ENCODE peak calls at places on chromosome 11, in six cellular contexts. I is HCT116; J is fibroblast of lung; O is CD8-positive, alpha-beta T cell; W is tibial artery; K is cardiac muscle cell. V is an unnamed sample. For H3K4me1, the result is how much of the 10 kb centered on the place peaks cover.

GRCh38 chr11:12979928-12980689 is 29.0 kb upstream of the RASSF10 start:
- DNase-seq in I (no peak), J (no peak), O (no peak), W (no peak), K (no peak), V (peak)

GRCh38 chr11:112157274-112157766 is 6.6 kb downstream of the IL18 start:
- DNase-seq in I (peak), J (peak), O (no peak), W (no peak), K (no peak), V (peak)

GRCh38 chr11:120835601-120836228 is 188.2 kb upstream of the TBCEL start:
- DNase-seq in I (no peak), J (peak), O (no peak), W (no peak), K (no peak), V (no peak)

GRCh38 chr11:10778217-10778970 is 27.3 kb downstream of the CTR9 start:
- DNase-seq in I (no peak), J (peak), O (no peak), W (peak), K (no peak), V (no peak)

GRCh38 chr11:8006349-8006977 is 19.3 kb downstream of the EIF3F start:
- DNase-seq in I (peak), J (peak), O (no peak), W (no peak), K (peak), V (peak)

GRCh38 chr11:86182976-86183584 is 61.5 kb upstream of the EED start:
- DNase-seq in I (no peak), J (peak), O (no peak), W (no peak), K (no peak), V (no peak)

GRCh38 chr11:66849501-66850234 is 6.4 kb downstream of the RCE1 start:
- DNase-seq in I (no peak), J (no peak), O (no peak), W (no peak), K (no peak), V (no peak)

GRCh38 chr11:1929621-1930447 is 10.3 kb downstream of the TNNT3 start:
- DNase-seq in I (no peak), J (no peak), O (no peak), W (no peak), K (no peak), V (no peak)

GRCh38 chr11:130400793-130401483 is 27.5 kb downstream of the ADAMTS8 start:
- DNase-seq in I (no peak), J (peak), O (no peak), W (peak), K (no peak), V (peak)

GRCh38 chr11:26620282-26621045 is 48.4 kb upstream of the MUC15 start:
- DNase-seq in I (no peak), J (no peak), O (no peak), W (no peak), K (no peak), V (no peak)

GRCh38 chr11:66113132-66113856 is 43.2 kb downstream of the PACS1 start:
- DNase-seq in I (peak), J (peak), O (no peak), W (no peak), K (no peak), V (no peak)

GRCh38 chr11:57255618-57256017 is 18.6 kb upstream of the APLNR start:
- DNase-seq in I (no peak), J (no peak), O (no peak), W (no peak), K (no peak), V (no peak)

GRCh38 chr11:29171350-29171950 is 845.4 kb downstream of the KCNA4 start:
- DNase-seq in I (no peak), J (peak), O (no peak), W (no peak), K (no peak), V (no peak)

GRCh38 chr11:46564459-46564858 is 29.4 kb downstream of the AMBRA1 start:
- DNase-seq in I (no peak), J (peak), O (no peak), W (no peak), K (no peak), V (no peak)

GRCh38 chr11:131943296-131943695 is 572.9 kb downstream of the NTM start:
- DNase-seq in I (no peak), J (no peak), O (no peak), W (no peak), K (no peak), V (no peak)

GRCh38 chr11:19602906-19603305 is 109.7 kb upstream of the NAV2 start:
- DNase-seq in I (no peak), J (no peak), O (no peak), W (no peak), K (no peak), V (no peak)

GRCh38 chr11:77198440-77198849 is 70.4 kb downstream of the MYO7A start:
- DNase-seq in I (peak), J (no peak), O (no peak), W (peak), K (peak), V (peak)

GRCh38 chr11:19890308-19890707 is 177.7 kb downstream of the NAV2 start:
- DNase-seq in I (no peak), J (peak), O (no peak), W (no peak), K (no peak), V (peak)

GRCh38 chr11:122100222-122101080 is 15.6 kb downstream of the BLID start:
- DNase-seq in I (no peak), J (peak), O (no peak), W (peak), K (peak), V (peak)

GRCh38 chr11:121723261-121723741 is 270.5 kb upstream of the SORL1-AS1 start:
- DNase-seq in I (no peak), J (peak), O (no peak), W (no peak), K (peak), V (no peak)

GRCh38 chr11:122509091-122509490 is 146.4 kb upstream of the UBASH3B start:
- DNase-seq in I (no peak), J (no peak), O (no peak), W (no peak), K (no peak), V (no peak)

GRCh38 chr11:28401446-28401845 is 293.3 kb downstream of the METTL15 start:
- DNase-seq in I (no peak), J (no peak), O (no peak), W (no peak), K (no peak), V (peak)

GRCh38 chr11:134049303-134049702 is 19.6 kb upstream of the JAM3 start:
- DNase-seq in I (no peak), J (no peak), O (no peak), W (peak), K (no peak), V (no peak)

GRCh38 chr11:118939412-118939915 is 13.7 kb upstream of the BCL9L start:
- DNase-seq in I (no peak), J (no peak), O (no peak), W (no peak), K (no peak), V (no peak)

GRCh38 chr11:115803341-115803740 is 299.1 kb upstream of the CADM1 start:
- DNase-seq in I (no peak), J (no peak), O (no peak), W (no peak), K (no peak), V (no peak)

GRCh38 chr11:45455536-45455935 is 169.4 kb upstream of the SYT13 start:
- DNase-seq in I (no peak), J (no peak), O (no peak), W (no peak), K (no peak), V (no peak)

GRCh38 chr11:45025716-45026492 is 75.2 kb upstream of the TP53I11 start:
- DNase-seq in I (no peak), J (peak), O (no peak), W (peak), K (no peak), V (peak)

GRCh38 chr11:123511037-123511870 is 81.2 kb downstream of the GRAMD1B start:
- DNase-seq in I (peak), J (peak), O (peak), W (peak), K (peak), V (peak)

GRCh38 chr11:106552694-106553203 is 465.5 kb downstream of the GUCY1A2 start:
- DNase-seq in I (no peak), J (no peak), O (no peak), W (no peak), K (no peak), V (no peak)

GRCh38 chr11:93645938-93646337 is 15.5 kb upstream of the CEP295 start:
- DNase-seq in I (no peak), J (no peak), O (no peak), W (no peak), K (no peak), V (no peak)

GRCh38 chr11:70307176-70307575 is 36.7 kb downstream of the PPFIA1 start:
- DNase-seq in I (no peak), J (peak), O (no peak), W (no peak), K (no peak), V (no peak)

GRCh38 chr11:114259124-114259526 is 37.1 kb upstream of the NNMT start:
- DNase-seq in I (no peak), J (no peak), O (no peak), W (peak), K (no peak), V (no peak)

GRCh38 chr11:117096140-117096972 is 1.9 kb downstream of the SIK3 start:
- DNase-seq in I (no peak), J (no peak), O (peak), W (no peak), K (peak), V (peak)

GRCh38 chr11:118674094-118674460 is 5.4 kb downstream of the TREH start:
- DNase-seq in I (no peak), J (no peak), O (no peak), W (no peak), K (no peak), V (no peak)

GRCh38 chr11:64322925-64323260 is 5.0 kb downstream of the PRDX5 start:
- DNase-seq in I (no peak), J (no peak), O (no peak), W (no peak), K (no peak), V (no peak)
- H3K27ac ChIP-seq in I (no peak), J (no peak), O (no peak), W (no peak), K (no peak), V (no peak)

GRCh38 chr11:110196884-110197420 is 99.5 kb downstream of the RDX start:
- DNase-seq in I (no peak), J (no peak), O (no peak), W (no peak), K (no peak), V (no peak)
- H3K4me1 ChIP-seq in I (under half), J (under half), O (under half), W (under half), K (under half), V (under half)

DNA sequence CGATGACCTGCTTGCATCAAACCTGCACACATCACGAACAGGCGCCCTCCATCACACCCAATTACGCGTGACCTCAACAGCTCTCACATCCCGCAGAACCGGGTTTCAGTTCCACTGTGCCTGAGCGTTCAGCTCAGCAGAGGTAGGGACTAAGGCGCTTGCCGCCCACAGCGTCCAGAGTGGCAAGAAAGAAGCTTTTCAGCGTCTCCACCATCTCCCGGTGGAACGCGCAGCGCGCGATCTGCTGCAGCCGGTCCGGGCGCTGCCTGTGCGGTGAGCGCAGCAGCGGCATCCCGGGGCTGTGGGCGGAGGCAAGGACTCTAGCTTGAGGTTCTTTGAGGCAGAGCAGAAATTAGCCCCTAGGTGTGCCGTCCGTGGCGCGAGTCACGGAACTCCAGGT is 1.5 kb upstream of the CALCA start:
- DNase-seq in I (no peak), J (peak), O (no peak), W (no peak), K (peak), V (no peak)
- H3K4me3 ChIP-seq in I (no peak), J (peak), O (peak), W (peak), K (peak), V (no peak)

DNA sequence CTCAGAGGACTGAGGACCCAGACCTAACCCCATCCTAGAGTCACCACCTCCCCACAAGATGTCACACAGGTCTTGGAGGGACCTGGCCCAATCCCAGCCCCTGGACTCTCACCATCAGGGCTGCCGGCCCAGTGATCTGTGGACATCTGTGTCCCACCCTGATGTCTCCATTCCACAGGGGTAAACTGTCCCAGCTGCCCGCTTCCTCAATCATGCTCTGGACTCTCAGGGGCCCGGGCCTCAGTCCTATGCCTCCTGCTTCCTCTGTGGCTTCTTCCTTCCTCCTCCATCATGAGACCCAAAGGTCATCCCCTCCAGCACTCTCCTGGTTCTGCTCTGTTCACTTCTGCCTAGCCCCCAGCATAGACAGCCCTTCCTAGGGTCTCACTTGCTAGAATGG is 32.2 kb downstream of the ARAP1 start:
- DNase-seq in I (no peak), J (no peak), O (no peak), W (peak), K (no peak), V (no peak)
- H3K27ac ChIP-seq in I (no peak), J (no peak), O (peak), W (peak), K (peak), V (no peak)

V was measured in SJCRH30.